ENCODE peak calls at places on chromosomes 12 and 14, in five cellular contexts. J is activated T-cell treated with anti-CD3 and anti-CD28 coated beads, Interleukin-2, amount 50 U/mL, for 72 hours; O is stimulated activated CD4-positive, alpha-beta T cell treated with anti-CD3 and anti-CD28 coated beads, Interleukin-1b, Interleukin-23, amount 100 ng/mL, for 48 hours; V is tibial artery; B is caudate nucleus. I is an unnamed sample.

GRCh38 chr12:53624956-53625355 is 1.2 kb downstream of the ATF7 start:
- DNase-seq in B (no peak), O (no peak), V (no peak), J (no peak), I (no peak)

GRCh38 chr12:113109360-113109759 is 26.2 kb downstream of the RASAL1 start:
- DNase-seq in J (no peak), B (no peak), O (no peak), V (no peak), I (no peak)

GRCh38 chr14:51862839-51863235 is 2.4 kb downstream of the GNG2 start:
- DNase-seq in B (no peak), J (no peak), O (no peak), V (no peak), I (no peak)

GRCh38 chr14:91356218-91356763 is 61.3 kb downstream of the CCDC88C start:
- DNase-seq in V (no peak), B (no peak), O (no peak), J (no peak), I (no peak)

GRCh38 chr12:31245822-31246469 is 80.0 kb downstream of the SINHCAF start:
- DNase-seq in V (no peak), B (no peak), O (no peak), J (no peak), I (no peak)

GRCh38 chr12:44972746-44973421 is 78.0 kb downstream of the DBX2 start:
- DNase-seq in V (no peak), J (no peak), B (no peak), O (no peak), I (peak)

GRCh38 chr14:61280526-61281185 is 482 bp downstream of the TMEM30B start:
- DNase-seq in J (peak), O (peak), B (no peak), V (peak), I (peak)

GRCh38 chr12:15558915-15559528 is 230.2 kb downstream of the EPS8 start:
- DNase-seq in O (no peak), V (no peak), B (no peak), J (no peak), I (no peak)

GRCh38 chr12:95881331-95881955 is 22.7 kb downstream of the SNRPF start:
- DNase-seq in O (no peak), J (no peak), B (no peak), V (no peak), I (no peak)

GRCh38 chr12:106581543-106582263 is 1.1 kb upstream of the RFX4 start:
- DNase-seq in O (no peak), V (no peak), J (no peak), B (no peak), I (peak)

GRCh38 chr12:69252033-69252432 is 12.7 kb downstream of the CPSF6 start:
- DNase-seq in V (no peak), O (no peak), B (no peak), J (no peak), I (no peak)

GRCh38 chr12:53530056-53530455 is 22.8 kb upstream of the NPFF start:
- DNase-seq in V (no peak), J (no peak), B (no peak), O (no peak), I (no peak)

GRCh38 chr14:102362084-102362483 is 606 bp downstream of the CINP start:
- DNase-seq in B (no peak), O (peak), V (no peak), J (peak), I (peak)

GRCh38 chr12:110352401-110352800 is 51.1 kb downstream of the ANAPC7 start:
- DNase-seq in J (no peak), B (no peak), V (no peak), O (no peak), I (no peak)

GRCh38 chr14:93333631-93334095 is 827 bp upstream of the BTBD7 start:
- DNase-seq in B (no peak), O (no peak), J (no peak), V (no peak), I (no peak)

GRCh38 chr14:54114941-54115340 is 158.3 kb upstream of the BMP4 start:
- DNase-seq in B (no peak), V (no peak), O (no peak), J (no peak), I (no peak)

GRCh38 chr12:115294443-115295133 is 610.6 kb upstream of the TBX3 start:
- DNase-seq in B (no peak), J (no peak), V (no peak), O (no peak), I (no peak)

GRCh38 chr14:61438497-61438859 is 117.1 kb downstream of the PRKCH start:
- DNase-seq in J (peak), O (no peak), B (no peak), V (no peak), I (peak)

GRCh38 chr14:90368946-90369721 is 27.7 kb upstream of the CALM1 start:
- DNase-seq in B (no peak), V (no peak), J (no peak), O (no peak), I (no peak)

GRCh38 chr12:84632556-84632955 is 280.0 kb downstream of the SLC6A15 start:
- DNase-seq in V (no peak), B (no peak), O (no peak), J (no peak), I (no peak)